ENCODE peak calls at places on chromosome 18, in seven cellular contexts. P is endothelial cell of umbilical vein, H is GM12878, Q is HCT116, X is H1, F is HepG2, Y is K562. W is an unnamed sample.

GRCh38 chr18:48408727-48409590 is at the start of gene ZBTB7C:
- DNase-seq in P (peak), H (no peak), Q (no peak), X (peak), F (no peak), Y (peak), W (no peak)

GRCh38 chr18:74373428-74373827 is 57.8 kb downstream of the C18orf63 start:
- DNase-seq in P (no peak), H (no peak), Q (no peak), X (no peak), F (no peak), Y (no peak), W (no peak)

GRCh38 chr18:32048507-32049091 is 30.0 kb downstream of the RNF125 start:
- DNase-seq in P (no peak), H (peak), Q (no peak), X (no peak), F (peak), Y (no peak), W (no peak)

GRCh38 chr18:76507830-76508381 is 12.9 kb upstream of the ZNF516 start:
- DNase-seq in P (no peak), H (no peak), Q (no peak), X (no peak), F (no peak), Y (no peak), W (no peak)

GRCh38 chr18:51447351-51447896 is 249.9 kb upstream of the MEX3C start:
- DNase-seq in P (no peak), H (no peak), Q (no peak), X (peak), F (no peak), Y (no peak), W (no peak)

GRCh38 chr18:27839141-27839540 is 337.8 kb downstream of the CDH2 start:
- DNase-seq in P (peak), H (no peak), Q (no peak), X (no peak), F (peak), Y (no peak), W (no peak)

GRCh38 chr18:75170022-75170789 is 38.7 kb downstream of the PTGR3 start:
- DNase-seq in P (no peak), H (no peak), Q (no peak), X (no peak), F (peak), Y (peak), W (no peak)

GRCh38 chr18:33923980-33924379 is 300.7 kb downstream of the NOL4 start:
- DNase-seq in P (no peak), H (no peak), Q (no peak), X (no peak), F (no peak), Y (no peak), W (no peak)

GRCh38 chr18:10430696-10431095 is 23.7 kb upstream of the APCDD1 start:
- DNase-seq in P (no peak), H (no peak), Q (no peak), X (no peak), F (no peak), Y (no peak), W (no peak)

GRCh38 chr18:49976810-49977209 is 163.5 kb upstream of the ACAA2 start:
- DNase-seq in P (no peak), H (no peak), Q (no peak), X (no peak), F (no peak), Y (no peak), W (no peak)

GRCh38 chr18:32919799-32920198 is 147.0 kb upstream of the KLHL14 start:
- DNase-seq in P (no peak), H (no peak), Q (no peak), X (peak), F (peak), Y (peak), W (no peak)

GRCh38 chr18:24446953-24447537 is 13.4 kb upstream of the HRH4 start:
- DNase-seq in P (no peak), H (no peak), Q (no peak), X (no peak), F (no peak), Y (no peak), W (no peak)

GRCh38 chr18:77093067-77093430 is 39.5 kb downstream of the MBP start:
- DNase-seq in P (no peak), H (no peak), Q (no peak), X (no peak), F (no peak), Y (no peak), W (no peak)

GRCh38 chr18:45626330-45627203 is 11.3 kb downstream of the SLC14A2 start:
- DNase-seq in P (no peak), H (no peak), Q (no peak), X (peak), F (no peak), Y (no peak), W (no peak)

GRCh38 chr18:23871410-23871809 is 143.1 kb upstream of the TTC39C start:
- DNase-seq in P (peak), H (peak), Q (no peak), X (no peak), F (no peak), Y (no peak), W (no peak)

GRCh38 chr18:834086-834720 is 22.2 kb upstream of the YES1 start:
- DNase-seq in P (no peak), H (no peak), Q (no peak), X (no peak), F (no peak), Y (no peak), W (no peak)

GRCh38 chr18:44178476-44178875 is 502.2 kb upstream of the SETBP1 start:
- DNase-seq in P (no peak), H (no peak), Q (no peak), X (no peak), F (no peak), Y (no peak), W (no peak)

GRCh38 chr18:11391636-11392035 is 217.8 kb upstream of the SLC35G4 start:
- DNase-seq in P (no peak), H (no peak), Q (no peak), X (no peak), F (no peak), Y (no peak), W (no peak)

GRCh38 chr18:62454527-62454926 is 68.3 kb upstream of the ZCCHC2 start:
- DNase-seq in P (no peak), H (no peak), Q (no peak), X (no peak), F (no peak), Y (no peak), W (no peak)

GRCh38 chr18:49562481-49563129 is 748 bp downstream of the LIPG start:
- DNase-seq in P (peak), H (no peak), Q (no peak), X (peak), F (no peak), Y (no peak), W (no peak)

GRCh38 chr18:35695803-35696202 is 114.3 kb downstream of the GALNT1 start:
- DNase-seq in P (no peak), H (no peak), Q (no peak), X (no peak), F (no peak), Y (no peak), W (no peak)

GRCh38 chr18:9648431-9649163 is 34.2 kb upstream of the PPP4R1 start:
- DNase-seq in P (no peak), H (peak), Q (no peak), X (no peak), F (no peak), Y (no peak), W (no peak)

GRCh38 chr18:79543861-79544385 is 135.7 kb upstream of the CTDP1 start:
- DNase-seq in P (no peak), H (no peak), Q (no peak), X (no peak), F (no peak), Y (no peak), W (no peak)

GRCh38 chr18:50791599-50792438 is 28.0 kb downstream of the MRO start:
- DNase-seq in P (no peak), H (no peak), Q (no peak), X (no peak), F (no peak), Y (no peak), W (no peak)

GRCh38 chr18:49100226-49100968 is 149.6 kb upstream of the SMAD7 start:
- DNase-seq in P (no peak), H (no peak), Q (no peak), X (no peak), F (peak), Y (no peak), W (no peak)

GRCh38 chr18:31504455-31505147 is 6.6 kb downstream of the DSG2 start:
- DNase-seq in P (no peak), H (no peak), Q (no peak), X (no peak), F (no peak), Y (no peak), W (no peak)

GRCh38 chr18:36377626-36378025 is 80.1 kb downstream of the FHOD3 start:
- DNase-seq in P (no peak), H (no peak), Q (no peak), X (no peak), F (no peak), Y (no peak), W (no peak)

GRCh38 chr18:60895181-60895580 is 438.0 kb upstream of the CDH20 start:
- DNase-seq in P (peak), H (no peak), Q (no peak), X (no peak), F (no peak), Y (no peak), W (no peak)

GRCh38 chr18:58257461-58257860 is 213.4 kb downstream of the NEDD4L start:
- DNase-seq in P (no peak), H (no peak), Q (no peak), X (no peak), F (no peak), Y (peak), W (no peak)

GRCh38 chr18:35284846-35285245 is 5.2 kb downstream of the ZSCAN30 start:
- DNase-seq in P (no peak), H (no peak), Q (no peak), X (no peak), F (no peak), Y (no peak), W (no peak)

GRCh38 chr18:67517224-67517765 is 775 bp upstream of the DSEL start:
- DNase-seq in P (no peak), H (no peak), Q (no peak), X (no peak), F (no peak), Y (no peak), W (peak)
- H3K9ac ChIP-seq in P (peak), H (no peak), Q (no peak), X (peak), F (no peak), Y (no peak), W (peak)

GRCh38 chr18:13581496-13581895 is 144.9 kb downstream of the FAM210A start:
- DNase-seq in P (no peak), H (no peak), Q (no peak), X (no peak), F (no peak), Y (no peak), W (no peak)
- TF ChIP-seq POLR2AphosphoS5 in P (no peak), H (no peak), Q (no peak), X (no peak), F (no peak), Y (no peak), W (no peak)

DNA sequence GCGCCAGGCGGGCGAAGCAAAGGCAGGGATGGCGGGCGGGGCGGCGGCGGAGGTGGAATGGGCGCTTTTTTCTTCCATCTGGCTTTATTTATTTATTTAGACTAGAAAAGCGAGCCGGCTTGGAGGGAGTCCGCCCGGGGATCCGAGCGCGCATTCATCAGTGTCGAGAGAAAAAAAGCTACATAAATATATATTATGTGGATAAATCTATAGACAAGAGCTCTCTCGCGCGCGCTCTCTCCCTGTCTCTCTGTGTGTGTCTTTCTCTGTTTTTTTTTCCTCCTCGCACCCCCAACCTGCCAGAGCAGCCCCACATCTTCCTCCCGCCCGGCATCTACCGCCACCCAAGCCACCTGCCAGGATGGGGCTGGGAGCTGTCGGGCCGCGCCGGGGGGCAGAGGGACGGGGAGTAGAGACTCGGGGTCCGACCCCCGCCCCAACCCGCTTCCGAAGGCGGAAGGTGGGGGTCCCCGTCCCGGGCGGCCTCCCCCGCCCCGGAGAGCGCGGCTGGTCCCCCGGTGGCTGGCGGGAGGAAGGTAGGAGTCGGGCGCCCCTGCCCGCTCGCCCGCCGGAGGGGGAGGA is 972 bp upstream of the CELF4 start:
- DNase-seq in P (no peak), H (no peak), Q (no peak), X (no peak), F (no peak), Y (no peak), W (no peak)
- TF ChIP-seq EZH2 in P (peak), H (no peak), Q (no peak), X (no peak), F (peak), Y (no peak), W (peak)

GRCh38 chr18:5962362-5962761 is 67.0 kb upstream of the TMEM200C start:
- DNase-seq in P (no peak), H (no peak), Q (no peak), X (no peak), F (no peak), Y (no peak), W (no peak)

GRCh38 chr18:5961828-5962150 is 66.5 kb upstream of the TMEM200C start:
- DNase-seq in P (no peak), H (no peak), Q (no peak), X (no peak), F (no peak), Y (no peak), W (no peak)

GRCh38 chr18:5963267-5963666 is 67.9 kb upstream of the TMEM200C start:
- DNase-seq in P (no peak), H (no peak), Q (no peak), X (no peak), F (no peak), Y (no peak), W (no peak)

GRCh38 chr18:5958822-5959221 is 63.5 kb upstream of the TMEM200C start:
- DNase-seq in P (no peak), H (no peak), Q (no peak), X (no peak), F (no peak), Y (no peak), W (no peak)

DNA sequence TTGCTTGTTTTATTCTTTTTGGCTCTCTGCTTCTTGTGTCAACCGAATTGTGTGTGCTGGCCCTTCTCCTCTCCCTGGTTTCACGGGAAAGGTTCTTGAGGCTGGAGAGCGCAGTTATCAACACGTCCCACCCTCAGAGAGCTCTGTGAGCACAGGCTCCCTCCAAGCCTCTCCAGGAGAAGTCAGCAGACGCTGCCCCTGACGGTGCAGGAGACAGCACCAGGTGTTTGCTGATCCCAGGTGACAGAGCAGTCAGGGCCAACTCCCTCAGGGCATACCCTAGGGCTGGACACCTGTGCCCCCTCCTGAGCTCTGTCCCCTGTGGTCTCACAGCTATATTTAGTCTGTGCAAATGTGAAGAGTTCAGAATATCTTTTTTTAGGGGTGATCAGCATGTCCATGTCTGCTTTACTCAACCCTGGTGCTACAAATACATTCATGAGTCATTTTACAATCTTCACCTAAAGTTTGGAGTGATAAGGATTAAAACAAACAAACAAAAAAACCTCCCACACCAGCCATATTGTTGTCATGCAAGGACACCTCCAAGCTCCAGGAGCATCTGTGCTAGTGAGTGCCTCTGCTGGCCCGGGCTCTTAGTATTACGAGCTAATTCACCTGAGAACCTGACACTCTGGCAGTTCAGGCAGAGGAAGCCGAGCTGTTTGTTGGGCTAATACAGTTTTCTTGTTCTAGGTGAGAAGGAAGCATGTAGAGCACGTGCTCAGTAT is 65.9 kb upstream of the TMEM200C start:
- DNase-seq in P (no peak), H (no peak), Q (no peak), X (no peak), F (no peak), Y (no peak), W (no peak)
- H3K9ac ChIP-seq in P (no peak), H (no peak), Q (no peak), X (no peak), F (no peak), Y (no peak), W (no peak)

DNA sequence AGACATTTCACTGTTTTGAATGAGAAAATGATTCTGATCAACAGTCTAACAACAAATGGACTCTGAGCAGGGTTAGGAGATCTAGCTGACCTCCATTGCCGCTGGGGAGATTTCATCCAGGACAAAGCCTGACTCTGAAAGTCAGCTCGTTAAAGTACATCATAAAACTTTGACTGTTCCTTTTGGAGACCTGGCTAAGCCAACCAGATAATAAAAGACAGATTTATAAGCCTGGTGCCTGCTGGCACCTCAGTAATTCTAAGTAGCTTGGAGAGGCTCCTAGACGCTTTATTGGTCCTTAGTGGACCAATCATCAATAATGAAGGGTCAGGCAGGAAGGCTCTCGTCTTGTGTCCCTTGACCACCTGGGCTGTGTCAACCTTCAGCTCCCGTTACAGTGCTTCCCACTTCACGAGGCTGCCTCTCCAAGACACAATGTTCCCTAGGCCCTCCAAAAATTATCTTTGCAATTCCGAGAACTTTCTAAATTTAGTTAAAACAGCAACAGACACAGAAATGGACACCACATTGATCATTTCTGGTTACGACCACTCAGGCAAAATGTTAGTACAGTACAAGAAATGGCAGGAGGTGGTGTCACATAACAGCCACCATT is 47.9 kb upstream of the PMAIP1 start:
- DNase-seq in P (no peak), H (no peak), Q (no peak), X (no peak), F (no peak), Y (no peak), W (no peak)
- TF ChIP-seq POLR2AphosphoS5 in P (no peak), H (no peak), Q (no peak), X (no peak), F (no peak), Y (no peak), W (no peak)

GRCh38 chr18:13222371-13223281 is 4.1 kb downstream of the LDLRAD4 start:
- DNase-seq in P (no peak), H (no peak), Q (no peak), X (no peak), F (peak), Y (no peak), W (no peak)
- TF ChIP-seq EZH2 in P (peak), H (no peak), Q (no peak), X (no peak), F (no peak), Y (no peak), W (no peak)

DNA sequence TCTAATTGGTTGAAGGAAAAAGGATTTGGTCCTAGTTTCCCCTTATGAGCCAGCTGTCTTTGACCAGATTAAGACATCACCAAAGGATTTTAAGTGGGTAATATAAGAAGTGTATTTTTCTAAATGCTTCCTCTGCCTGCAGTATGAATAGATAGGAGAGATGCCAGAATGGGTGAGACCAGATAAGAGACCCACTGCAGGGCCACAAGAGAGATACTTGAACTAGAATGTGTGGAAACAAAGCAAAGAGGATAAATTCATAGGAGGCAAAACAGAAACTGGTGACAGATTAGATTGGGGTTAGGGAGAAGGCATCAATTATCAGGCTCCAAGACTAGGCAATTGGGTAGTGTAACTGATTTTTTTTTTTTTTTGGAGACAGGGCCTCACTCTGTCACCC is 1.2 kb upstream of the HDHD2 start:
- DNase-seq in P (no peak), H (no peak), Q (no peak), X (no peak), F (no peak), Y (peak), W (no peak)
- H3K9ac ChIP-seq in P (no peak), H (peak), Q (peak), X (no peak), F (peak), Y (no peak), W (no peak)

DNA sequence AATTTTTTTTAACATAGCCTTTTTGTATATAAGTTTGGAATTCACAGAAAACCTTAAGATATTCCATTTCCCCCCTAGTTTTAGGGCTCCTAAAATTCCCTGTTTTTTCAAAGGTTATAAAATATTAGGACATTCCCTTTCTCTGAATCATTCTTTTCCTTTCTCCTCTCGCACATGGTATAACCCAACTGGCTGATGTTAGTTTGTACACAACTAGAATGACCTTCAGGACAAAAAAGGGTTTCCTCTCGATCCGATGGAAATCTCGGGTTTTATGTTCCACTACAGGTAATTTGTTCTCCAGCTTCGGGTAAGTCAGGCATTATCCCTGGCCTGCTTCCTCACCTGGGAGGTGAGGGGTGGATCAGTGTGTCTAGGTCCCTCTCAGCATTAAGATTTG is 215.1 kb downstream of the LDLRAD4 start:
- DNase-seq in P (peak), H (no peak), Q (no peak), X (no peak), F (no peak), Y (no peak), W (no peak)
- TF ChIP-seq POLR2AphosphoS5 in P (no peak), H (no peak), Q (no peak), X (no peak), F (no peak), Y (no peak), W (no peak)